ENCODE peak calls at places on chromosomes 1 and 21, in ten cellular contexts. W is HFFc6; A is activated B cell treated with CpG ODN at 0.5 μM for 24 hours; H is neural progenitor cell; Z is CD4-positive, alpha-beta T cell; L is nephron progenitor cell; G is thoracic aorta; D is kidney; U is type B pancreatic cell; T is upper lobe of right lung. P is an unnamed sample.

GRCh38 chr1:23274134-23274505 is 56.8 kb upstream of the HTR1D start:
- DNase-seq in L (no peak), H (no peak), Z (no peak), D (no peak), A (no peak), T (no peak), G (no peak), W (no peak), U (no peak), P (peak; percentile 44)

GRCh38 chr1:18112611-18113010 is 5.0 kb downstream of the IGSF21 start:
- DNase-seq in T (no peak), H (no peak), L (no peak), W (no peak), Z (no peak), D (no peak), A (no peak), G (no peak), U (no peak), P (no peak)

GRCh38 chr1:180168786-180169640 is 14.3 kb downstream of the QSOX1 start:
- DNase-seq in W (no peak), U (no peak), H (peak; percentile 68), D (no peak), Z (no peak), L (peak; percentile 48), A (no peak), T (peak; percentile 78), G (no peak), P (no peak)

GRCh38 chr1:107140703-107141490 is at the start of gene NTNG1:
- DNase-seq in G (no peak), L (peak; percentile 51), U (peak; percentile 69), D (peak; percentile 76), T (peak; percentile 64), W (no peak), Z (no peak), A (peak; percentile 47), H (peak; percentile 57), P (no peak)

GRCh38 chr1:5611431-5611830 is 380.8 kb downstream of the NPHP4 start:
- DNase-seq in U (no peak), A (no peak), Z (no peak), W (no peak), G (no peak), D (no peak), L (no peak), H (no peak), T (no peak), P (no peak)

GRCh38 chr1:32963746-32964460 is 706 bp downstream of the RNF19B start:
- DNase-seq in Z (peak; percentile 41), W (peak; percentile 46), U (peak; percentile 81), D (peak; percentile 89), A (peak; percentile 63), T (peak; percentile 86), L (peak; percentile 72), H (peak; percentile 83), G (no peak), P (peak; percentile 88)

GRCh38 chr1:26021647-26022403 is at the start of gene EXTL1:
- DNase-seq in U (no peak), L (peak; percentile 69), W (peak; percentile 39), T (no peak), Z (no peak), G (no peak), A (no peak), H (peak; percentile 91), D (peak; percentile 88), P (no peak)

GRCh38 chr1:112496290-112496689 is 12.5 kb upstream of the WNT2B start:
- DNase-seq in H (no peak), A (no peak), U (no peak), Z (no peak), W (no peak), L (no peak), D (no peak), G (no peak), T (no peak), P (no peak)

GRCh38 chr1:145985502-145986439 is 10.6 kb downstream of the TXNIP start:
- DNase-seq in T (peak; percentile 80), D (no peak), Z (no peak), H (no peak), G (no peak), L (no peak), W (peak; percentile 33), U (no peak), A (no peak), P (no peak)

GRCh38 chr1:112397051-112397471 is 1.0 kb downstream of the CTTNBP2NL start:
- DNase-seq in Z (no peak), H (no peak), L (no peak), W (no peak), U (no peak), T (no peak), D (no peak), G (no peak), A (no peak), P (no peak)

GRCh38 chr1:150477733-150478132 is 9.5 kb upstream of the TARS2 start:
- DNase-seq in U (no peak), L (no peak), T (no peak), Z (no peak), H (no peak), W (peak; percentile 86), A (no peak), D (no peak), G (no peak), P (no peak)

GRCh38 chr1:230827081-230827681 is 41.1 kb downstream of the C1orf198 start:
- DNase-seq in H (no peak), A (no peak), W (no peak), D (peak; percentile 92), U (peak; percentile 36), G (no peak), T (no peak), Z (no peak), L (no peak), P (peak; percentile 72)

GRCh38 chr1:15937146-15937545 is 38.8 kb downstream of the ZBTB17 start:
- DNase-seq in G (no peak), Z (no peak), H (no peak), T (peak; percentile 58), D (no peak), U (no peak), L (no peak), A (no peak), W (no peak), P (no peak)

GRCh38 chr21:46368533-46369285 is 44.8 kb downstream of the PCNT start:
- DNase-seq in W (no peak), U (no peak), D (no peak), A (no peak), L (no peak), Z (peak; percentile 13), H (no peak), T (no peak), G (no peak), P (no peak)

GRCh38 chr1:219316066-219316465 is 142.4 kb downstream of the LYPLAL1 start:
- DNase-seq in L (no peak), U (no peak), W (no peak), T (no peak), H (no peak), A (no peak), D (no peak), G (no peak), Z (no peak), P (no peak)
- TF ChIP-seq CTCF in L (no peak), U (no peak), W (no peak), T (no peak), H (no peak), A (no peak), D (no peak), G (no peak), Z (no peak), P (no peak)

GRCh38 chr1:223483511-223483910 is 90.3 kb downstream of the CCDC185 start:
- DNase-seq in L (no peak), Z (no peak), A (no peak), H (no peak), W (no peak), D (no peak), G (no peak), T (no peak), U (no peak), P (no peak)

GRCh38 chr1:223489439-223489838 is 96.2 kb downstream of the CCDC185 start:
- DNase-seq in Z (no peak), L (no peak), G (no peak), A (no peak), T (no peak), W (no peak), U (no peak), D (no peak), H (no peak), P (no peak)

GRCh38 chr1:223482766-223483165 is 89.6 kb downstream of the CCDC185 start:
- DNase-seq in Z (no peak), H (no peak), T (no peak), U (no peak), A (no peak), L (no peak), G (no peak), W (no peak), D (no peak), P (no peak)

GRCh38 chr1:223487514-223488259 is 94.5 kb downstream of the CCDC185 start:
- DNase-seq in T (no peak), U (no peak), G (no peak), L (no peak), Z (no peak), A (no peak), W (no peak), H (peak; percentile 18), D (no peak), P (no peak)

GRCh38 chr1:223486366-223486765 is 93.2 kb downstream of the CCDC185 start:
- DNase-seq in L (no peak), W (no peak), T (no peak), U (no peak), D (no peak), H (no peak), A (no peak), G (no peak), Z (no peak), P (no peak)
- TF ChIP-seq CTCF in L (no peak), W (peak; percentile 20), T (peak; percentile 10), U (peak; percentile 20), D (no peak), H (no peak), A (no peak), G (no peak), Z (peak; percentile 25), P (no peak)

GRCh38 chr1:184340984-184341383 is 45.8 kb upstream of the C1orf21 start:
- DNase-seq in U (no peak), A (no peak), H (no peak), L (no peak), Z (no peak), G (no peak), W (no peak), T (no peak), D (no peak), P (no peak)
- TF ChIP-seq CTCF in U (peak; percentile 30), A (no peak), H (peak; percentile 42), L (no peak), Z (no peak), G (no peak), W (peak; percentile 53), T (peak; percentile 12), D (no peak), P (no peak)

DNA sequence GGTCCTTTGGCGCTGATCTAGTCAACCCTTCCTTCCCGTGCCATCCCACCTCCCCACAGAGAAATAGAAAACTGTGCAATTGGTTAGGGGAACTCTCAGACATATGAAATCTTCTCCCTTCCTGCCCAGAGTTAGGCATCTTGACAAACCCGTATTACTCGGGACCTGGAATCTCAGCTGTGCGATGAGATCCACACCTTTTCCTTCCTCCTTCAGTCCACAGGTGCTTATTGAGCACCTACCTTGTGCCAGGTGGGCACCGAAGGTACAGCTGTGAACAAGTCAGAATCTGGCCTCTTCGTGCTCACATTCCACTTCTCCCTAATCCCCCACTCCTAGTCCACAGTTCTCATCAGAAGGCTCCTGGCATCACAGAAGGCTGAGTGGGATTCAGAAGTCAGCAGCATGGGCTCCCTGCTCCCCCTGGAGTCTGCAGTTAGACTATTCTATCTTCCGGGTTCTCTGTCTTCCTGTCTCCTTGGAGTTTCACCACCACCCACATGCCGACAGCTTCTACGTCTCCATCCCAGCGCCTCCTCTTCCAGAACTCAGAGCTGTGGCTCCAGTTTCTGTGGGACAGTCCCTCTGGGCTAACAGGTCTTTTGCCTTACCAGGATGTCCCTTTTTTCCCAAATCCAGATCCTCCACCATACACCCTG is 23.0 kb downstream of the KNCN start:
- DNase-seq in H (peak; percentile 65), T (no peak), G (no peak), W (no peak), Z (no peak), D (no peak), L (no peak), A (no peak), U (no peak), P (no peak)
- TF ChIP-seq CTCF in H (peak; percentile 2), T (peak; percentile 4), G (no peak), W (peak; percentile 60), Z (no peak), D (no peak), L (no peak), A (no peak), U (no peak), P (peak; percentile 10)

P was measured in osteocyte.